ENCODE peak calls at places on chromosomes 1 and 21, in six cellular contexts. H is aorta, N is GM12865, C is left ventricle myocardium inferior, L is HAP-1, K is SK-N-SH. X is an unnamed sample.

GRCh38 chr1:203166192-203166940 is 9.3 kb downstream of the MYBPH start:
- DNase-seq in H (no peak), N (peak), C (no peak), L (no peak), K (no peak), X (no peak)

GRCh38 chr1:244154882-244155531 is 103.9 kb downstream of the ZBTB18 start:
- DNase-seq in H (no peak), N (no peak), C (no peak), L (no peak), K (peak), X (no peak)

GRCh38 chr1:241985787-241986186 is 13.1 kb downstream of the MAP1LC3C start:
- DNase-seq in H (no peak), N (peak), C (no peak), L (peak), K (peak), X (peak)

GRCh38 chr21:46226146-46226545 is 2.4 kb downstream of the LSS start:
- DNase-seq in H (no peak), N (no peak), C (no peak), L (no peak), K (no peak), X (no peak)

GRCh38 chr1:198919667-198920398 is 281.0 kb downstream of the PTPRC start:
- DNase-seq in H (no peak), N (peak), C (no peak), L (no peak), K (no peak), X (no peak)

GRCh38 chr1:218573871-218574270 is 228.7 kb downstream of the TGFB2 start:
- DNase-seq in H (no peak), N (no peak), C (no peak), L (no peak), K (no peak), X (no peak)

GRCh38 chr21:34029724-34030528 is 43.5 kb upstream of the MRPS6 start:
- DNase-seq in H (peak), N (peak), C (no peak), L (peak), K (peak), X (peak)

GRCh38 chr1:192706936-192707335 is 71.0 kb downstream of the RGS13 start:
- DNase-seq in H (no peak), N (no peak), C (no peak), L (no peak), K (no peak), X (no peak)

GRCh38 chr1:151510020-151510405 is 1.2 kb upstream of the CGN start:
- DNase-seq in H (no peak), N (no peak), C (no peak), L (no peak), K (no peak), X (no peak)

GRCh38 chr21:38286739-38287426 is 30.1 kb downstream of the KCNJ15 start:
- DNase-seq in H (no peak), N (no peak), C (no peak), L (no peak), K (no peak), X (no peak)

GRCh38 chr1:212606734-212607205 is 1.8 kb upstream of the ATF3 start:
- DNase-seq in H (peak), N (peak), C (peak), L (peak), K (peak), X (no peak)

GRCh38 chr1:39170731-39171375 is 33.6 kb upstream of the MACF1 start:
- DNase-seq in H (no peak), N (no peak), C (no peak), L (peak), K (peak), X (no peak)

GRCh38 chr1:24909388-24909898 is 20.6 kb downstream of the RUNX3 start:
- DNase-seq in H (peak), N (no peak), C (peak), L (peak), K (no peak), X (no peak)

GRCh38 chr1:82565546-82565945 is 764.8 kb downstream of the ADGRL2 start:
- DNase-seq in H (no peak), N (no peak), C (no peak), L (no peak), K (no peak), X (no peak)

GRCh38 chr1:30419246-30419720 is 304.1 kb downstream of the MATN1 start:
- DNase-seq in H (no peak), N (no peak), C (no peak), L (no peak), K (no peak), X (no peak)

GRCh38 chr1:228792601-228793000 is 57.3 kb downstream of the RHOU start:
- DNase-seq in H (no peak), N (no peak), C (no peak), L (no peak), K (no peak), X (peak)

GRCh38 chr21:21730524-21730923 is 732.3 kb downstream of the NCAM2 start:
- DNase-seq in H (no peak), N (no peak), C (no peak), L (no peak), K (no peak), X (no peak)
- H3K4me3 ChIP-seq in H (no peak), N (no peak), C (no peak), L (no peak), K (no peak), X (no peak)

DNA sequence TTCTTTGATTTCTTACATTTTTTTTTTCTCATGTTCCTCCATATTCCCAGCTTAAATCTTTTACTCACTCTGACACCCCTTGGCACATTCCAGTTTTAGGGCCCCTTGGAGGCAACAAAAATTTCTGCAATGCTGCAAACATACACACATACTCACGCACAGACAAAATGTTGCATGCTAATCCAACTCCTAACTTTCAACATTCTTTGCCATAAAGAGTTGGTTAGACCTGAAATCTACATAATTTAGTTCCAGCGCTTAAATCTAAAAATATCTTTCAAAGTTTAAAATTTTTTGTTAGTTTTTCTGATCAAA is 103.9 kb downstream of the PTPN14 start:
- DNase-seq in H (no peak), N (no peak), C (no peak), L (no peak), K (no peak), X (no peak)
- H3K4me3 ChIP-seq in H (no peak), N (no peak), C (no peak), L (no peak), K (peak), X (no peak)

DNA sequence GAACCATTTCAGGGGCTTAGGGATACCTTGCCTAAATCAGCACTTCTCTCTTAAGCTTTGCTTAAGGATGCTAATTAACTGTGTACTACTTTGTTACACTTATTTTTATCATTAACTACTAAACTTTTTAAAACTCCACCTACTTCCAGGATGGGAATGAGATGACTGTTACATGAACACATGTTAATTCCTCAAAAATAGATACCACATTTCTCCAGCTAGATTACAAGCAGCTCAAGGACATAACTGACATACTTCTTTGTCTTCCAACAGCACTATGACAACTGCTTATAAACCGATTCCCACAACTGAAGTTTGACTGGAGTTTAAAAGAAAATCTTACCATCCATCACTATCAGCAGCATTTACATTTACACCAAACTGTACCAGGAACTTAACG is 53.7 kb downstream of the TP53BP2 start:
- DNase-seq in H (no peak), N (no peak), C (no peak), L (no peak), K (no peak), X (no peak)
- H3K4me3 ChIP-seq in H (no peak), N (no peak), C (no peak), L (no peak), K (no peak), X (no peak)

DNA sequence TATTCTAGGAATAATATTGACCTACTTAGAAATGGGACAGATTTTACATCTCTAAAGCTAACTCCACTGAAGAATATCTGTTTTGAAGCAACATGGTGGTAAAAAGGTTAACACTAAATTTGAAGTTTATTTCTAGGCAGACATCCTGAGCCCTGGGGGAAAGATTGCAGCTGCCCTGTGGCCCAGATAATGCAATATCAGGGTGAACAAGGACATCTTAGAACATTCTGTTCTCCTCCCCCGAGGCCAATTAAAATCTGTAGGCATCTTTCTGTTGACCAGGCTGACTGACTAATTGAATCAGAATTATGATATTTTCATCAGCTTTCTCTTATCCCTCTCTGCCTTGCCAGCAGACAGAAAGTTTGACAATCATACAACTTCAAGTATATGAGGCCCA is 149.8 kb upstream of the DUSP10 start:
- DNase-seq in H (no peak), N (no peak), C (peak), L (no peak), K (no peak), X (no peak)
- H3K4me3 ChIP-seq in H (no peak), N (no peak), C (no peak), L (no peak), K (no peak), X (no peak)